ENCODE peak calls at places on chromosomes 6 and 20, in four cellular contexts. H is WTC11, B is HepG2, A is K562. W is an unnamed sample.

GRCh38 chr6:170124150-170124549 is 166.7 kb downstream of the DLL1 start:
- DNase-seq in H (no peak), B (no peak), A (no peak), W (no peak)

GRCh38 chr6:156848533-156848932 is 71.4 kb downstream of the ARID1B start:
- DNase-seq in H (no peak), B (no peak), A (no peak), W (no peak)

GRCh38 chr6:128069180-128069579 is 168.3 kb upstream of the THEMIS start:
- DNase-seq in H (no peak), B (no peak), A (no peak), W (no peak)

GRCh38 chr6:99241905-99242534 is 107.5 kb downstream of the FAXC start:
- DNase-seq in H (peak), B (peak), A (peak), W (no peak)

GRCh38 chr6:165594584-165595333 is 68.3 kb downstream of the PDE10A start:
- DNase-seq in H (no peak), B (no peak), A (no peak), W (no peak)

GRCh38 chr20:15310361-15310760 is 972.9 kb upstream of the FLRT3 start:
- DNase-seq in H (no peak), B (no peak), A (no peak), W (no peak)

GRCh38 chr20:38170914-38171300 is 5.8 kb upstream of the TGM2 start:
- DNase-seq in H (no peak), B (no peak), A (no peak), W (no peak)

GRCh38 chr6:131917318-131917717 is 33.9 kb downstream of the CCN2 start:
- DNase-seq in H (no peak), B (no peak), A (no peak), W (no peak)

GRCh38 chr6:7939864-7940228 is 29.3 kb upstream of the TXNDC5 start:
- DNase-seq in H (no peak), B (no peak), A (no peak), W (no peak)

GRCh38 chr6:44002591-44003344 is 124.5 kb downstream of the MRPL14 start:
- DNase-seq in H (peak), B (no peak), A (no peak), W (no peak)

DNA sequence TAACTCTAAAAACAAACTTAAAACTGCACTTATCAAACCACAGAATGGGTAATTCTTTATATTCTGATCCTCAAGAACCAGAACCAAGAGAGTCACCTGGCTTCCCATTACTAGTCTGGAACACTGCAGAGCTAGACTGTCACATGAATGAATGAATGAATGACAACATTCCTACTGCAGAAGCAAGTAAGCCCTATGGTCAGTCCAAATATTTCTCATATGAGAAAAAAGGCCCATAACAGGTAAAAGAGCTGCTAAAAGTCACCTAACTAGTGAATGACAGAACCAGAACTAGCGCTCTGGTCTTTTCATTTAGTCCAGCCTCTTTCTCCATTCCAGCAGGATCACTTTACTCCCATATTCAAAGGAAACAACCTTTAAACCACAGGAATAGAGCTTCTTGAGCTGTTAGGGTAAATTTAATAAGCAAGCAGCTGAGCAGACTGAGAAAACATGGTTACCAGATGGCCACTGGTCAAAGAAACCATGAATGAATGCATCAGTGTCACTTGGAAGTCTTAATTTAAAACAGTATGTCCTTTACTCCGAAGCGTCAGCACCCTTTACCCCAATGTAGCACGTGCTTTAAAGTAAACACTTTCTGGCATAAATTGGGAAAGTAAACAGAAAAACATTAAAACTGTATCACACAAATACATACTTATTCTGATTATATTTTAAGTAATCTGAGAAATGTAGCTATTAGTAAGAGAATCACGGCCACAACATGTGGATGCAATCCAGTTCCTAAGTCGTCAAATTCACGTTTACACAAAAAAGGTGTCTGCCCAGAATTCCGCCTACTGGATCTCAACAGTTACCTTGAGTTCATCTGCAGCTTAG is 1.4 kb downstream of the PREP start:
- DNase-seq in H (no peak), B (no peak), A (no peak), W (no peak)
- TF ChIP-seq CBFB in H (no peak), B (no peak), A (no peak), W (no peak)

GRCh38 chr20:2871555-2872303 is 1.6 kb upstream of the PTPRA start:
- DNase-seq in H (no peak), B (peak), A (peak), W (no peak)

GRCh38 chr20:2867081-2867860 is 6.0 kb upstream of the PTPRA start:
- DNase-seq in H (no peak), B (no peak), A (no peak), W (no peak)

GRCh38 chr20:2872304-2873009 is 824 bp upstream of the PTPRA start:
- DNase-seq in H (peak), B (peak), A (peak), W (peak)

GRCh38 chr20:2871111-2871465 is 2.2 kb upstream of the PTPRA start:
- DNase-seq in H (no peak), B (no peak), A (no peak), W (no peak)

GRCh38 chr20:2869381-2869780 is 3.9 kb upstream of the PTPRA start:
- DNase-seq in H (no peak), B (no peak), A (no peak), W (no peak)
- TF ChIP-seq CBFB in H (no peak), B (no peak), A (no peak), W (no peak)

DNA sequence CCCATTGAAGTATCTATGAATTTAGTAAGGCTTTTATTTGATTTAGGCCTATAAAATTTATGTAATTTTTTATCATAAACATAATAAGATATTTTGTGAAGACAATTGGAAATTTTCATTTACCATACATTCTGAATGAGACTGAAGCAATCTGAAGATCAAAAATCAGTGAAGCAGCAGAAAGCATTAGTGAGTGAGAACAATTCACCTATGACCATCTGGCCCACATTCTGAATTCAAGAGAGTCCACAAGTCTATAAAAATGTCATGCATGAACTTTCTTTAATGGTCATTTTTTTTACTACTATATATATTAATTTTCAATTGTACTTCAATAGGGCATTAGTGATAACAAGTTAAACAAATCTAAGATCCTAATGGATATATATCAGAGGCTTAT is 1026.6 kb upstream of the MAP3K7 start:
- DNase-seq in H (no peak), B (no peak), A (no peak), W (no peak)
- TF ChIP-seq CBFB in H (no peak), B (no peak), A (no peak), W (no peak)

GRCh38 chr6:76416821-76417605 is 344.6 kb upstream of the IMPG1 start:
- DNase-seq in H (no peak), B (no peak), A (no peak), W (no peak)

GRCh38 chr6:76420094-76420493 is 347.6 kb upstream of the IMPG1 start:
- DNase-seq in H (no peak), B (no peak), A (no peak), W (no peak)

GRCh38 chr6:76422814-76423213 is 350.4 kb upstream of the IMPG1 start:
- DNase-seq in H (no peak), B (no peak), A (no peak), W (no peak)

GRCh38 chr6:76418657-76419217 is 346.3 kb upstream of the IMPG1 start:
- DNase-seq in H (no peak), B (no peak), A (no peak), W (no peak)
- TF ChIP-seq CBFB in H (no peak), B (no peak), A (no peak), W (no peak)

GRCh38 chr6:134147033-134147533 is 94.7 kb upstream of the SLC2A12 start:
- DNase-seq in H (no peak), B (no peak), A (peak), W (no peak)
- TF ChIP-seq CBFB in H (no peak), B (no peak), A (no peak), W (no peak)

DNA sequence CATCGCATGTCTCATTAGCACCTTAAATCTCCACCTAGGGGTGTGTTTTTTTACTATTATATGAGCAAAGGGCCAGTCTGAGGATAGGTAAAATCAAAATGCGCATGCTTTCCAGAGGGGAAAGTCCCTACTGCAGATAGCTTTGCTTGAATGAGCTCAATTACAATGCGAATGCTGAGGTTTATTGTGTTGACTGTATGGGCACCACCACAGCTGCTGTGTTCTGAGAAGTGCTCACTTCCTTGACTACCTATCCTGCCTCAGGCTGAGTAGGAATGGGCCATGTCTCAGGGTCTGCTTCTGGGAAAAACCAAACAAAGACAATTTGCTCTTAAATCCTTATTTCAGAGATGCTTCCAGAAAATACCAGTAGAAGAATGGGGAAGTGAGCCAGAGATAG is 36.6 kb downstream of the MOCS1 start:
- DNase-seq in H (no peak), B (no peak), A (no peak), W (no peak)
- TF ChIP-seq CBFB in H (no peak), B (no peak), A (no peak), W (no peak)